ENCODE peak calls at places on chromosome 6, in four cellular contexts. O is NCI-H774, Z is GM03348, N is SJSA1. R is an unnamed sample.

GRCh38 chr6:145569140-145569539 is 166.2 kb downstream of the EPM2A start:
- DNase-seq in O (no peak), Z (no peak), N (no peak), R (peak)

GRCh38 chr6:43891072-43891870 is 121.3 kb downstream of the VEGFA start:
- DNase-seq in O (peak), Z (no peak), N (no peak), R (no peak)

GRCh38 chr6:149320745-149321240 is 3.3 kb downstream of the TAB2 start:
- DNase-seq in O (no peak), Z (peak), N (no peak), R (no peak)

GRCh38 chr6:51495016-51495805 is 592.2 kb downstream of the PKHD1 start:
- DNase-seq in O (no peak), Z (no peak), N (no peak), R (no peak)

GRCh38 chr6:124073820-124074587 is 270.3 kb downstream of the NKAIN2 start:
- DNase-seq in O (no peak), Z (no peak), N (no peak), R (no peak)

GRCh38 chr6:167731731-167732422 is 94.8 kb upstream of the AFDN start:
- DNase-seq in O (no peak), Z (no peak), N (no peak), R (no peak)

GRCh38 chr6:1267057-1267732 is 44.7 kb upstream of the FOXQ1 start:
- DNase-seq in O (no peak), Z (no peak), N (no peak), R (peak)

GRCh38 chr6:77650098-77650663 is 2.7 kb upstream of the MEI4 start:
- DNase-seq in O (peak), Z (peak), N (no peak), R (no peak)

GRCh38 chr6:129635396-129636164 is 74.4 kb downstream of the ARHGAP18 start:
- DNase-seq in O (no peak), Z (peak), N (no peak), R (peak)

GRCh38 chr6:15389759-15390723 is 144.2 kb downstream of the JARID2 start:
- DNase-seq in O (no peak), Z (peak), N (peak), R (peak)

GRCh38 chr6:136683209-136683941 is 108.9 kb downstream of the MAP3K5 start:
- DNase-seq in O (no peak), Z (no peak), N (no peak), R (no peak)

GRCh38 chr6:168616807-168617756 is 176.1 kb downstream of the SMOC2 start:
- DNase-seq in O (peak), Z (no peak), N (no peak), R (no peak)

GRCh38 chr6:142322504-142323198 is 20.8 kb downstream of the ADGRG6 start:
- DNase-seq in O (peak), Z (no peak), N (no peak), R (no peak)

GRCh38 chr6:89999154-89999553 is 104.9 kb downstream of the GJA10 start:
- DNase-seq in O (peak), Z (no peak), N (peak), R (no peak)

GRCh38 chr6:90458353-90459224 is 128.3 kb downstream of the MAP3K7 start:
- DNase-seq in O (no peak), Z (no peak), N (no peak), R (no peak)

GRCh38 chr6:168581236-168581635 is 140.3 kb downstream of the SMOC2 start:
- DNase-seq in O (no peak), Z (no peak), N (no peak), R (no peak)

GRCh38 chr6:36387440-36388303 is at the start of gene ETV7:
- DNase-seq in O (peak), Z (peak), N (no peak), R (no peak)

GRCh38 chr6:165059032-165059431 is 250.4 kb downstream of the C6orf118 start:
- DNase-seq in O (no peak), Z (no peak), N (peak), R (peak)